ENCODE peak calls at places on chromosomes 4 and X, in four cellular contexts. One of them, this sample, is unnamed.

GRCh38 chr4:141013899-141014298 is 119.4 kb downstream of the RNF150 start:
- ATAC-seq in natural killer cell: no peak
- ATAC-seq in left colon: no peak
- ATAC-seq in HCT116: no peak
- ATAC-seq in this sample: no peak

GRCh38 chrX:8607326-8607725 is 124.6 kb downstream of the ANOS1 start:
- ATAC-seq in natural killer cell: no peak
- ATAC-seq in left colon: no peak
- ATAC-seq in HCT116: no peak
- ATAC-seq in this sample: no peak

GRCh38 chrX:44352739-44353138 is 9.3 kb upstream of the EFHC2 start:
- ATAC-seq in natural killer cell: no peak
- ATAC-seq in left colon: no peak
- ATAC-seq in HCT116: no peak
- ATAC-seq in this sample: no peak

GRCh38 chr4:141686929-141687328 is 50.5 kb downstream of the IL15 start:
- ATAC-seq in natural killer cell: no peak
- ATAC-seq in HCT116: no peak
- ATAC-seq in left colon: no peak
- ATAC-seq in this sample: no peak

GRCh38 chr4:6767725-6768538 is 14.6 kb upstream of the KIAA0232 start:
- ATAC-seq in natural killer cell: no peak
- ATAC-seq in HCT116: peak
- ATAC-seq in left colon: peak
- ATAC-seq in this sample: no peak

GRCh38 chrX:134369576-134369975 is 90.4 kb upstream of the HPRT1 start:
- ATAC-seq in HCT116: no peak
- ATAC-seq in left colon: no peak
- ATAC-seq in natural killer cell: no peak
- ATAC-seq in this sample: no peak

GRCh38 chrX:87808576-87809243 is 291.1 kb downstream of the KLHL4 start:
- ATAC-seq in HCT116: no peak
- ATAC-seq in left colon: no peak
- ATAC-seq in natural killer cell: no peak
- ATAC-seq in this sample: no peak

GRCh38 chrX:57929373-57929772 is 19.1 kb upstream of the ZXDA start:
- ATAC-seq in left colon: no peak
- ATAC-seq in natural killer cell: no peak
- ATAC-seq in HCT116: peak
- ATAC-seq in this sample: peak

GRCh38 chr4:147361726-147362125 is 119.2 kb upstream of the EDNRA start:
- ATAC-seq in left colon: peak
- ATAC-seq in HCT116: peak
- ATAC-seq in natural killer cell: no peak
- ATAC-seq in this sample: no peak

GRCh38 chr4:163665521-163666334 is 171.2 kb downstream of the TMA16 start:
- ATAC-seq in natural killer cell: no peak
- ATAC-seq in left colon: no peak
- ATAC-seq in HCT116: no peak
- ATAC-seq in this sample: peak

GRCh38 chrX:3161686-3162085 is 120.4 kb downstream of the ARSF start:
- ATAC-seq in left colon: no peak
- ATAC-seq in natural killer cell: no peak
- ATAC-seq in HCT116: no peak
- ATAC-seq in this sample: no peak

This sample was measured in activated T-helper 17 cell treated with anti-CD3 and anti-CD28 coated beads, Interleukin-2, amount 50 U/mL, for 72 hours.